ENCODE peak calls at places on chromosomes 5 and 9, in seven cellular contexts. P is HTR-8/SVneo, H is mucosa of descending colon, D is psoas muscle, A is ACHN, B is Daoy, K is dermis microvascular lymphatic vessel endothelial cell. Q is an unnamed sample.

GRCh38 chr5:10166392-10166791 is 83.3 kb downstream of the ATPSCKMT start:
- DNase-seq in P (no peak), H (no peak), D (no peak), A (no peak), B (no peak), K (no peak), Q (no peak)

GRCh38 chr5:1010181-1010510 is 1.5 kb downstream of the NKD2 start:
- DNase-seq in P (peak), H (peak), D (peak), A (no peak), B (no peak), K (no peak), Q (no peak)

GRCh38 chr5:113047234-113047633 is 70.6 kb downstream of the DCP2 start:
- DNase-seq in P (peak), H (no peak), D (no peak), A (peak), B (peak), K (no peak), Q (no peak)

GRCh38 chr9:93823245-93824072 is 131.7 kb downstream of the BARX1 start:
- DNase-seq in P (no peak), H (no peak), D (no peak), A (no peak), B (no peak), K (no peak), Q (no peak)

GRCh38 chr5:776862-777711 is 7.4 kb downstream of the ZDHHC11B start:
- DNase-seq in P (no peak), H (no peak), D (peak), A (no peak), B (no peak), K (no peak), Q (peak)

GRCh38 chr9:121326130-121326838 is 43.8 kb downstream of the STOM start:
- DNase-seq in P (no peak), H (peak), D (peak), A (no peak), B (no peak), K (peak), Q (peak)

GRCh38 chr5:135158315-135158697 is 124.3 kb upstream of the PITX1 start:
- DNase-seq in P (no peak), H (no peak), D (no peak), A (no peak), B (no peak), K (no peak), Q (no peak)

GRCh38 chr9:87556821-87557220 is 59.2 kb downstream of the DAPK1 start:
- DNase-seq in P (no peak), H (no peak), D (no peak), A (no peak), B (no peak), K (no peak), Q (no peak)

GRCh38 chr9:110669439-110669838 is 848 bp downstream of the MUSK start:
- DNase-seq in P (no peak), H (no peak), D (no peak), A (no peak), B (no peak), K (no peak), Q (no peak)

GRCh38 chr5:177040814-177041410 is 18.4 kb downstream of the ZNF346 start:
- DNase-seq in P (no peak), H (no peak), D (no peak), A (no peak), B (peak), K (no peak), Q (no peak)

GRCh38 chr9:38276751-38277439 is 115.6 kb upstream of the ALDH1B1 start:
- DNase-seq in P (no peak), H (no peak), D (no peak), A (no peak), B (no peak), K (no peak), Q (no peak)

GRCh38 chr5:124156408-124157027 is 589.9 kb downstream of the ZNF608 start:
- DNase-seq in P (no peak), H (no peak), D (no peak), A (no peak), B (no peak), K (peak), Q (no peak)

GRCh38 chr9:108687360-108687981 is 168.3 kb downstream of the ACTL7B start:
- DNase-seq in P (no peak), H (no peak), D (no peak), A (no peak), B (peak), K (peak), Q (no peak)

GRCh38 chr5:34790087-34790486 is 48.9 kb upstream of the TTC23L start:
- DNase-seq in P (no peak), H (no peak), D (no peak), A (no peak), B (no peak), K (no peak), Q (no peak)

GRCh38 chr5:151086905-151087360 is 6.1 kb upstream of the TNIP1 start:
- DNase-seq in P (no peak), H (peak), D (no peak), A (no peak), B (peak), K (no peak), Q (peak)

GRCh38 chr5:137316346-137316736 is 182.8 kb downstream of the SPOCK1 start:
- DNase-seq in P (no peak), H (no peak), D (no peak), A (no peak), B (no peak), K (peak), Q (no peak)

GRCh38 chr9:69857131-69857530 is 36.5 kb downstream of the CFAP95 start:
- DNase-seq in P (peak), H (no peak), D (no peak), A (no peak), B (peak), K (peak), Q (no peak)

GRCh38 chr5:99033014-99033931 is 104.5 kb upstream of the CHD1 start:
- DNase-seq in P (no peak), H (no peak), D (no peak), A (peak), B (no peak), K (peak), Q (no peak)

GRCh38 chr9:109560470-109561132 is 62.5 kb upstream of the PTPN3 start:
- DNase-seq in P (no peak), H (no peak), D (peak), A (no peak), B (no peak), K (no peak), Q (no peak)

GRCh38 chr9:39588056-39588814 is 232.8 kb downstream of the SPATA31A1 start:
- DNase-seq in P (no peak), H (no peak), D (no peak), A (no peak), B (no peak), K (no peak), Q (no peak)

GRCh38 chr9:134495881-134496412 is 145.7 kb upstream of the COL5A1 start:
- DNase-seq in P (no peak), H (no peak), D (no peak), A (no peak), B (no peak), K (no peak), Q (no peak)

GRCh38 chr5:141611289-141611688 is 7.5 kb downstream of the DIAPH1 start:
- DNase-seq in P (no peak), H (no peak), D (no peak), A (no peak), B (no peak), K (no peak), Q (no peak)

GRCh38 chr5:168007286-168007685 is 284.2 kb upstream of the WWC1 start:
- DNase-seq in P (no peak), H (no peak), D (no peak), A (no peak), B (no peak), K (no peak), Q (no peak)

GRCh38 chr9:114000063-114000454 is 78.0 kb downstream of the AMBP start:
- DNase-seq in P (no peak), H (no peak), D (no peak), A (no peak), B (no peak), K (no peak), Q (peak)

GRCh38 chr5:79785983-79786382 is 96.3 kb downstream of the CMYA5 start:
- DNase-seq in P (no peak), H (no peak), D (no peak), A (peak), B (no peak), K (no peak), Q (no peak)

GRCh38 chr5:156826150-156826549 is 23.9 kb upstream of the PPP1R2B start:
- DNase-seq in P (no peak), H (no peak), D (no peak), A (no peak), B (no peak), K (no peak), Q (no peak)

GRCh38 chr5:174935854-174936474 is 211.6 kb downstream of the MSX2 start:
- DNase-seq in P (peak), H (no peak), D (peak), A (peak), B (peak), K (peak), Q (peak)

GRCh38 chr5:179906294-179906794 is 1.4 kb downstream of the TBC1D9B start:
- DNase-seq in P (no peak), H (peak), D (no peak), A (no peak), B (no peak), K (no peak), Q (no peak)

GRCh38 chr9:113511856-113512761 is 48.6 kb downstream of the RGS3 start:
- DNase-seq in P (peak), H (peak), D (no peak), A (peak), B (peak), K (no peak), Q (no peak)

Q was measured in colonic mucosa.